ENCODE peak calls at places on chromosome 18, in six cellular contexts. G, W, I, X, O and Q are unnamed samples.

GRCh38 chr18:45066868-45067267 is 386.2 kb downstream of the SETBP1 start:
- DNase-seq in I (no peak), G (no peak), W (no peak), X (peak), O (no peak), Q (no peak)

GRCh38 chr18:54774423-54774822 is 53.9 kb upstream of the RAB27B start:
- DNase-seq in O (no peak), X (peak), G (peak), I (no peak), W (peak), Q (no peak)

GRCh38 chr18:51668101-51668500 is 470.6 kb upstream of the MEX3C start:
- DNase-seq in X (peak), O (peak), W (peak), G (peak), I (peak), Q (peak)

GRCh38 chr18:40019797-40020392 is 1935.1 kb upstream of the PIK3C3 start:
- DNase-seq in X (no peak), W (no peak), G (no peak), O (no peak), I (no peak), Q (no peak)

GRCh38 chr18:62876106-62876505 is 160.8 kb downstream of the PHLPP1 start:
- DNase-seq in I (no peak), O (no peak), X (peak), G (no peak), W (no peak), Q (no peak)

GRCh38 chr18:74233933-74234325 is 57.8 kb downstream of the CYB5A start:
- DNase-seq in G (no peak), O (no peak), W (no peak), X (no peak), I (no peak), Q (no peak)

GRCh38 chr18:7683753-7684152 is 116.6 kb downstream of the PTPRM start:
- DNase-seq in O (no peak), I (no peak), W (no peak), X (no peak), G (no peak), Q (no peak)

GRCh38 chr18:845152-845819 is 33.2 kb upstream of the YES1 start:
- DNase-seq in X (peak), O (no peak), I (peak), G (peak), W (peak), Q (no peak)

DNA sequence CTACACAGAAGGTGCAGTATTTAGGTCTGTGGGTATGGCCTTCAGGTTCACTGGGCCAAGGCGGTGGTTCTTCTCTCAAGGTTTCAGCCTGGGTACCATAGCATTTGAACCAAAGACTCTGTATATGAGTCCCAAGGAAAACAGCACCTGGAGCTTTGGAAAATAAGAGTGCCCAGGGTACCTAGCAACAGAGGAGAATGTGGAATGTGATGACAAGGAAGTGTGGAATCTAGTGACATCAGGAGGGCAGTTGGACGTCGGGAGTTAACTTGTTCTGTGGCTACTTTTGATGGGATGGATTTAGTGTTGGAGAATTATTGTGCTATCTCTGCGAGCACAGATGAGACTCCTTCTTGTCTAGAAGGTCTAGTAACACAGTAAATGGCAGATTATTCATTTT is 201.2 kb downstream of the NOL4 start:
- DNase-seq in W (peak), O (no peak), G (peak), X (peak), I (no peak), Q (peak)
- H3K27ac ChIP-seq in W (no peak), O (no peak), G (no peak), X (no peak), I (no peak), Q (no peak)

DNA sequence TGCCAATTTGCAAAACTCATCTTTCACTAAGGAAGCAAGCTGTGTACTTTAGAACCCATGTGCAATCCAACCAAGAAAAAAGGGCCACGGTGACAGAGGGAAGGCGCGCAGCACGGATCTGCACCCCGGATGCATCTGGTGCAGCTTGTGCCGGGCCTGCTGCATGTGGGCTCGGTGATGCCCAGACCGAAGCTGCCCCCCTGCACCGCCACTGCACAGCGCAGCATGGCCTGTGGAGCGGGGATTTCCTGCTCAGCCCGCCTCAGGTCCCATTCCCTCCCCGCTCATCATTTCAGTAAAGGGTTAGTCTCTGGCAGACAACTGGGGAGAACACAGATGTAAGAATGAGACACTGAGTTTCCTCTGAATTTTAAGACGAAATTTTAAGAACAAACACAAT is 43.0 kb downstream of the MC2R start:
- DNase-seq in G (no peak), I (no peak), O (no peak), X (no peak), W (no peak), Q (no peak)
- H3K9ac ChIP-seq in G (no peak), I (no peak), O (no peak), X (no peak), W (no peak), Q (no peak)

GRCh38 chr18:58104071-58104470 is 60.0 kb downstream of the NEDD4L start:
- DNase-seq in G (no peak), O (no peak), I (no peak), W (no peak), X (no peak), Q (no peak)

GRCh38 chr18:58105908-58106673 is 62.1 kb downstream of the NEDD4L start:
- DNase-seq in G (no peak), X (peak), I (no peak), O (peak), W (no peak), Q (no peak)

GRCh38 chr18:58103339-58103930 is 59.4 kb downstream of the NEDD4L start:
- DNase-seq in O (no peak), I (no peak), X (no peak), W (peak), G (no peak), Q (no peak)

GRCh38 chr18:58106674-58107058 is 62.6 kb downstream of the NEDD4L start:
- DNase-seq in X (no peak), I (no peak), W (no peak), O (no peak), G (no peak), Q (no peak)

GRCh38 chr18:58105206-58105907 is 61.3 kb downstream of the NEDD4L start:
- DNase-seq in X (peak), G (no peak), W (no peak), O (no peak), I (no peak), Q (no peak)
- H3K27ac ChIP-seq in X (no peak), G (no peak), W (no peak), O (no peak), I (no peak), Q (no peak)

GRCh38 chr18:29779096-29779495 is 1263.4 kb downstream of the DSC3 start:
- DNase-seq in W (peak), I (no peak), X (no peak), O (no peak), G (no peak), Q (no peak)
- H3K9ac ChIP-seq in W (no peak), I (no peak), X (no peak), O (no peak), G (no peak), Q (no peak)

GRCh38 chr18:79575891-79576685 is 103.5 kb upstream of the CTDP1 start:
- DNase-seq in I (no peak), X (peak), W (no peak), O (no peak), G (peak), Q (no peak)
- H3K27ac ChIP-seq in I (no peak), X (peak), W (no peak), O (no peak), G (peak), Q (no peak)

GRCh38 chr18:11750171-11750570 is 61.1 kb downstream of the GNAL start:
- DNase-seq in I (no peak), G (no peak), W (no peak), X (no peak), O (no peak), Q (no peak)

GRCh38 chr18:11747286-11747685 is 58.2 kb downstream of the GNAL start:
- DNase-seq in W (no peak), O (no peak), X (no peak), I (no peak), G (no peak), Q (no peak)

GRCh38 chr18:11750581-11751304 is 61.7 kb downstream of the GNAL start:
- DNase-seq in X (no peak), O (no peak), W (no peak), I (no peak), G (no peak), Q (no peak)

GRCh38 chr18:11747731-11748130 is 58.7 kb downstream of the GNAL start:
- DNase-seq in O (peak), G (no peak), X (no peak), I (no peak), W (no peak), Q (no peak)

GRCh38 chr18:11749305-11749704 is 60.2 kb downstream of the GNAL start:
- DNase-seq in G (no peak), O (no peak), W (no peak), X (no peak), I (no peak), Q (no peak)
- H3K9ac ChIP-seq in G (no peak), O (no peak), W (no peak), X (no peak), I (no peak), Q (no peak)

GRCh38 chr18:59865241-59865986 is 34.4 kb upstream of the PMAIP1 start:
- DNase-seq in I (no peak), G (peak), O (no peak), W (no peak), X (peak), Q (peak)
- H3K27ac ChIP-seq in I (no peak), G (no peak), O (no peak), W (no peak), X (no peak), Q (no peak)

DNA sequence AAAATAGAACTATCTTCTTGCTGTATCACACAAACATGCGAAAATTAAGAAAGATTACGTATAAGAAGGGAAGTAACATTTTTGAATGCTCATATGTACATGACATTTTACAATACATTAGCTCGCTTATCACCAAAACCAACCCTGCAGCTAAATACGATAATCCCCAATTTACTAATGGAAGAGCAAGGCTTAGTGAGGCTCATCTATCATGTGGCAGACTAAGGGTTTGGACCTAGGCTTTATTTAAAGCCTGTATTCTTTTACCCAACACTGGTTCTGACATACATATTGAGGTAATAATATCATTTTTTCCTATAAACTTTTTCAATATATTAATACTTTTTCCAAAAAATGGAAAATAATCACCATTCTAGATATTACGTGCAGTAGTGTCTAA is 116.8 kb upstream of the TTC39C start:
- DNase-seq in W (no peak), O (no peak), X (no peak), G (no peak), I (no peak), Q (no peak)
- H3K9ac ChIP-seq in W (no peak), O (no peak), X (no peak), G (no peak), I (no peak), Q (no peak)